ENCODE peak calls at places on chromosomes 3 and 15, in six cellular contexts. J, Y, Q, N, X and Z are unnamed samples. For H3K27me3, the result is how much of the 10 kb centered on the place peaks cover.

GRCh38 chr3:134029256-134029733 is 430 bp downstream of the SLCO2A1 start:
- DNase-seq in Q (no peak), N (no peak), Y (no peak), X (peak), J (no peak), Z (no peak)

GRCh38 chr15:38895326-38896282 is 331.0 kb upstream of the RASGRP1 start:
- DNase-seq in Q (no peak), N (no peak), J (no peak), X (peak), Y (no peak), Z (no peak)

GRCh38 chr3:16927485-16927884 is 42.7 kb downstream of the PLCL2 start:
- DNase-seq in Y (no peak), X (no peak), N (no peak), Q (no peak), J (no peak), Z (no peak)

GRCh38 chr15:57297163-57297593 is 79.1 kb upstream of the CGNL1 start:
- DNase-seq in Q (no peak), Y (no peak), X (no peak), N (peak), J (no peak), Z (no peak)

GRCh38 chr15:91970142-91970541 is 116.6 kb downstream of the SLCO3A1 start:
- DNase-seq in J (no peak), N (no peak), Q (no peak), X (no peak), Y (peak), Z (no peak)

GRCh38 chr15:76987896-76988860 is 6.7 kb upstream of the PSTPIP1 start:
- DNase-seq in N (no peak), X (no peak), J (no peak), Q (no peak), Y (peak), Z (no peak)

GRCh38 chr15:69782809-69783208 is 314.9 kb downstream of the TLE3 start:
- DNase-seq in J (peak), Q (peak), X (no peak), Y (no peak), N (no peak), Z (no peak)

GRCh38 chr3:131535131-131535530 is 32.4 kb upstream of the MRPL3 start:
- DNase-seq in Q (no peak), J (no peak), N (no peak), X (no peak), Y (no peak), Z (peak)

GRCh38 chr3:44522494-44522933 is 32.5 kb upstream of the ZKSCAN7 start:
- DNase-seq in J (no peak), Q (no peak), X (no peak), Y (no peak), N (no peak), Z (no peak)

GRCh38 chr3:134486577-134487041 is 752 bp downstream of the CEP63 start:
- DNase-seq in Y (no peak), N (peak), Q (no peak), J (peak), X (peak), Z (no peak)

GRCh38 chr15:42133892-42134502 is 22.4 kb downstream of the PLA2G4F start:
- DNase-seq in Q (no peak), X (peak), N (peak), Y (no peak), J (peak), Z (no peak)

GRCh38 chr3:126191246-126191645 is 10.9 kb upstream of the ALDH1L1 start:
- DNase-seq in Q (no peak), X (no peak), N (no peak), Y (no peak), J (no peak), Z (no peak)

GRCh38 chr15:69749797-69750196 is 297.2 kb downstream of the RPLP1 start:
- DNase-seq in Y (no peak), Q (no peak), N (no peak), X (peak), J (no peak), Z (no peak)

GRCh38 chr15:92821491-92822116 is 78.5 kb upstream of the CHD2 start:
- DNase-seq in N (no peak), J (no peak), Q (no peak), X (no peak), Y (no peak), Z (no peak)

GRCh38 chr3:12541625-12542024 is 3.7 kb downstream of the MKRN2OS start:
- DNase-seq in Q (no peak), Y (no peak), N (no peak), J (no peak), X (no peak), Z (no peak)

GRCh38 chr15:47384316-47384715 is 333.0 kb upstream of the SEMA6D start:
- DNase-seq in N (no peak), Q (no peak), X (peak), Y (peak), J (no peak), Z (peak)

GRCh38 chr3:122031123-122031468 is 9.0 kb upstream of the ILDR1 start:
- DNase-seq in Q (no peak), Y (no peak), N (no peak), X (no peak), J (no peak), Z (no peak)

GRCh38 chr15:69793783-69794451 is 303.8 kb downstream of the TLE3 start:
- DNase-seq in J (no peak), N (no peak), Y (no peak), Q (peak), X (no peak), Z (no peak)

GRCh38 chr15:67880651-67881182 is 40.9 kb upstream of the RNU6-1 start:
- DNase-seq in N (no peak), X (no peak), J (no peak), Y (peak), Q (no peak), Z (no peak)

GRCh38 chr15:55897560-55898336 is 95.7 kb downstream of the NEDD4 start:
- DNase-seq in J (no peak), N (peak), X (peak), Q (no peak), Y (peak), Z (no peak)

GRCh38 chr3:129732200-129732876 is 125.9 kb upstream of the PLXND1 start:
- DNase-seq in N (no peak), J (no peak), Q (no peak), Y (no peak), X (no peak), Z (no peak)

GRCh38 chr3:131454501-131454900 is 48.3 kb downstream of the MRPL3 start:
- DNase-seq in Y (no peak), Q (no peak), J (no peak), X (no peak), N (no peak), Z (peak)

GRCh38 chr15:79450648-79451047 is 18.5 kb downstream of the MINAR1 start:
- DNase-seq in X (no peak), J (no peak), N (no peak), Q (no peak), Y (no peak), Z (no peak)

GRCh38 chr3:190064112-190064511 is 56.6 kb downstream of the P3H2 start:
- DNase-seq in Y (no peak), J (no peak), N (no peak), X (peak), Q (no peak), Z (peak)

GRCh38 chr3:69568458-69568857 is 170.8 kb upstream of the MITF start:
- DNase-seq in J (no peak), Y (no peak), Q (no peak), X (no peak), N (no peak), Z (peak)

GRCh38 chr3:122515856-122516255 is 1.1 kb upstream of the KPNA1 start:
- DNase-seq in Q (no peak), X (no peak), J (no peak), Y (no peak), N (no peak), Z (no peak)

GRCh38 chr15:59160880-59161593 is 45.6 kb upstream of the LDHAL6B start:
- DNase-seq in N (no peak), Y (no peak), J (no peak), X (peak), Q (no peak), Z (no peak)

GRCh38 chr3:50192689-50193141 is 1.3 kb downstream of the GNAT1 start:
- DNase-seq in Q (no peak), X (peak), J (peak), Y (peak), N (peak), Z (no peak)

GRCh38 chr3:114111060-114111790 is 54.7 kb downstream of the QTRT2 start:
- DNase-seq in J (no peak), N (no peak), X (no peak), Q (no peak), Y (no peak), Z (no peak)

GRCh38 chr3:128946411-128946810 is 47.5 kb downstream of the CFAP92 start:
- DNase-seq in Y (no peak), J (no peak), N (no peak), X (no peak), Q (no peak), Z (no peak)

GRCh38 chr15:45265506-45265905 is 13.5 kb downstream of the SLC28A2 start:
- DNase-seq in X (no peak), Y (no peak), J (no peak), Q (no peak), N (no peak), Z (no peak)

GRCh38 chr15:45262906-45263456 is 10.9 kb downstream of the SLC28A2 start:
- DNase-seq in Y (no peak), J (no peak), N (no peak), Q (no peak), X (no peak), Z (no peak)

GRCh38 chr15:45263854-45264253 is 11.8 kb downstream of the SLC28A2 start:
- DNase-seq in X (no peak), Q (no peak), J (no peak), Y (no peak), N (no peak), Z (no peak)

GRCh38 chr15:45268135-45268534 is 16.1 kb downstream of the SLC28A2 start:
- DNase-seq in Q (no peak), Y (no peak), J (peak), X (no peak), N (no peak), Z (no peak)
- TF ChIP-seq CTCF in Q (no peak), Y (no peak), J (no peak), X (peak), N (peak), Z (peak)

GRCh38 chr3:62373714-62374333 is 474 bp upstream of the FEZF2 start:
- DNase-seq in Q (no peak), J (no peak), Y (no peak), N (no peak), X (no peak), Z (no peak)
- H3K27me3 ChIP-seq in Q (under half), J (under half), Y (half or more), N (under half), X (half or more), Z (half or more)

GRCh38 chr3:137709011-137709601 is 55.0 kb upstream of the SOX14 start:
- DNase-seq in X (no peak), Q (no peak), Y (no peak), N (no peak), J (no peak), Z (no peak)
- TF ChIP-seq CTCF in X (no peak), Q (no peak), Y (no peak), N (peak), J (no peak), Z (no peak)

GRCh38 chr15:96342611-96343528 is 12.4 kb downstream of the NR2F2 start:
- DNase-seq in N (no peak), Y (no peak), J (no peak), X (peak), Q (no peak), Z (no peak)

GRCh38 chr15:96345560-96346389 is 15.3 kb downstream of the NR2F2 start:
- DNase-seq in X (peak), Y (peak), N (no peak), Q (no peak), J (no peak), Z (no peak)

GRCh38 chr15:96343529-96344072 is 13.1 kb downstream of the NR2F2 start:
- DNase-seq in J (no peak), N (no peak), X (peak), Y (no peak), Q (peak), Z (no peak)

GRCh38 chr15:96344706-96345559 is 14.4 kb downstream of the NR2F2 start:
- DNase-seq in Y (no peak), X (peak), J (no peak), N (no peak), Q (no peak), Z (no peak)

GRCh38 chr15:96344120-96344705 is 13.7 kb downstream of the NR2F2 start:
- DNase-seq in X (peak), J (no peak), Q (no peak), N (no peak), Y (no peak), Z (no peak)
- H3K27me3 ChIP-seq in X (under half), J (under half), Q (under half), N (under half), Y (under half), Z (under half)

GRCh38 chr15:28881600-28881999 is 4.2 kb upstream of the APBA2 start:
- DNase-seq in X (no peak), J (no peak), Y (no peak), N (no peak), Q (no peak), Z (no peak)
- TF ChIP-seq CTCF in X (no peak), J (no peak), Y (no peak), N (no peak), Q (no peak), Z (no peak)

GRCh38 chr3:115905871-115906270 is 282.6 kb downstream of the GAP43 start:
- DNase-seq in Y (no peak), N (no peak), J (no peak), X (no peak), Q (no peak), Z (no peak)
- H3K27me3 ChIP-seq in Y (under half), N (under half), J (under half), X (under half), Q (under half), Z (under half)

GRCh38 chr15:63918901-63919348 is 85.2 kb upstream of the HERC1 start:
- DNase-seq in Q (no peak), N (no peak), X (no peak), J (no peak), Y (no peak), Z (no peak)

GRCh38 chr15:63923993-63924950 is 90.5 kb upstream of the HERC1 start:
- DNase-seq in N (no peak), Q (no peak), X (no peak), J (no peak), Y (no peak), Z (no peak)

GRCh38 chr15:63918317-63918672 is 84.5 kb upstream of the HERC1 start:
- DNase-seq in J (no peak), Q (no peak), Y (no peak), N (no peak), X (no peak), Z (no peak)

GRCh38 chr15:63920504-63921178 is 86.9 kb upstream of the HERC1 start:
- DNase-seq in X (no peak), J (no peak), Q (no peak), N (no peak), Y (no peak), Z (no peak)

DNA sequence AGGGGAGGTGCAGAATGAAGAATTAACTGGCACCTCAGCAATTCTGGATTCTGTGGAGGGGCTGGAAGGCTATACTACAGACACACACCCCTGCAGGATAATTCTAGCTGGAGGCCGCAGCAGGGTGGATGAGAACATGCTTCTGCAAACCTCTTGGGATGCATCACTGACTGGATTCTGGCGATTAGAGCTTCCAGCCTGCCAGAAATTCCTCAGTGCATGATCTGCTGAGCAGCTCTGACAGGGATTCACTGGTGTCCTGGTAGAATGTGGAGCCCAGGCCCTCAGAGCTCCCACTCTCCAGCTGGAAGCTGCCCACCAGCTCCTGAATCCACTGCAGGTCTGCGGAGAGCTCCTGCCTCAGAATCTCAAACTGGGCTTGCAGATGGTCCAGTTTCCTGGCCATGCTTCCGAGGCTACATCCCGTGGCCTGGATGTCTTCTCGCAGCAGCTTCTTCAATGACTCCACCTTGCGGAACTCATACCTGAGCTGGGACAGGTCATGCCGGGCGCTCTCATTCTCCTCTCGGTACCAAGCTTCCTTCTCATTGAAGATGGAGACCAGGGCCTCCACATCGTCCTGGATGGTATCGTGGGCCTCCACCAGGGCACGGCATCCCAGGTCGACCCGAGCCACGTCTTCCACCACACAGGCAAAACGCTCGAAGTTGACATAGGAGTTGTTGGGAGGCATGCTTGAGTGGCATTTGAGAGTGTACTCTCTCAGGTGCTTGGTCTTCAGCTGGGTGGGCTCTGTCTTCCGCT is 89.0 kb upstream of the HERC1 start:
- DNase-seq in X (no peak), Y (no peak), J (no peak), N (no peak), Q (no peak), Z (no peak)
- TF ChIP-seq CTCF in X (no peak), Y (no peak), J (no peak), N (no peak), Q (no peak), Z (no peak)

GRCh38 chr15:96367436-96368200 is 37.1 kb downstream of the NR2F2 start:
- DNase-seq in N (no peak), J (no peak), Y (no peak), X (peak), Q (no peak), Z (no peak)
- H3K27me3 ChIP-seq in N (under half), J (under half), Y (under half), X (under half), Q (under half), Z (under half)

DNA sequence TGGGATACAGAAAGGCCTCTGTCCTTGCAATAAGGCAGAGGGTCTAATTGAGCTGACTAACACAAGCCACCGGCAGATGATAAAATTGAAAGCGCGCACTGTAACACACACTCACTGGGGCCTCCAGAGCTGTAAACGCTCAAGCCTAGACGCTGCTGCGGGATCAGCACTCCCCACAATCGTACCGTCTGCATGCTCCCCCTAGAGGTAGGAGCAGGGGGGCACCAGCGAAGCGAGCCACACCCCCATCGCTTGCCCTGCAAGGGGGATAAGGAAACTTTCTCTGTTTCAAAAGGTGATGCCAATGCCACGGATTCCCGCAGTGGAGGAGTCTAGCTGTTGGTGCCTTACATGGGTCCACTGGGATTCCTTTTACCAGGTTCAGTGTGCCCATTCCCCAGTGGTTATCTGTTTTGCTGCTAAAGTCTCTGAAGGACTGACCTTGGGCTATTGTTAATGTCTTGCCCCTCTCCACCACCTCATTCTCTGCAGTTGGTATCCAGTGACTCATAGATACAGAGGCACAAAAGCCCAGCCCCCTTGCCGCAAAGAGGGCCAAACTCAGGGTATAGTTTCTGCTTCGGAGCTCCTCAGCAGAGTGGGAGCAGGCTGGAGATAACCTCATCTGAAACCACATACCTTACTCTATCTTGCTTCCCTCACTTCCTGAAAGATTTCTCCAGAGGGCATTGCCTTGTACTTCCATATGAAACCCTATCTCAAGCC is 139.3 kb upstream of the KBTBD8 start:
- DNase-seq in X (no peak), Q (no peak), Y (no peak), N (no peak), J (no peak), Z (no peak)
- TF ChIP-seq CTCF in X (no peak), Q (no peak), Y (no peak), N (peak), J (no peak), Z (peak)

GRCh38 chr3:150921207-150921606 is 16.0 kb upstream of the MINDY4B start:
- DNase-seq in N (no peak), Q (no peak), Y (no peak), X (no peak), J (no peak), Z (no peak)

GRCh38 chr3:150913174-150913922 is 8.1 kb upstream of the MINDY4B start:
- DNase-seq in N (no peak), X (no peak), Y (no peak), J (no peak), Q (no peak), Z (no peak)

GRCh38 chr3:150922611-150923010 is 17.4 kb upstream of the MINDY4B start:
- DNase-seq in J (no peak), X (no peak), N (no peak), Y (no peak), Q (no peak), Z (no peak)

GRCh38 chr3:150920236-150920635 is 15.0 kb upstream of the MINDY4B start:
- DNase-seq in X (no peak), Y (no peak), J (no peak), Q (no peak), N (no peak), Z (no peak)

GRCh38 chr3:150917941-150918340 is 12.7 kb upstream of the MINDY4B start:
- DNase-seq in X (no peak), Q (no peak), N (no peak), J (no peak), Y (no peak), Z (no peak)
- H3K27me3 ChIP-seq in X (under half), Q (under half), N (under half), J (under half), Y (under half), Z (under half)